ENCODE peak calls at places on chromosomes 12 and 14, in seven cellular contexts. Q is activated naive CD4-positive, alpha-beta T cell; T is MCF 10A; F is stimulated activated CD4-positive, alpha-beta T cell treated with anti-CD3 and anti-CD28 coated beads, Interleukin-4, amount 100 ng/mL, for 48 hours; O is ureter; J is GM20000; G is EL. I is an unnamed sample.

GRCh38 chr12:67002711-67003110 is 266.4 kb upstream of the CAND1 start:
- DNase-seq in T (peak), F (no peak), J (no peak), Q (no peak), O (no peak), G (no peak), I (no peak)

GRCh38 chr14:100153560-100153959 is 5.9 kb downstream of the DEGS2 start:
- DNase-seq in O (no peak), Q (no peak), T (no peak), G (no peak), F (no peak), J (no peak), I (no peak)

GRCh38 chr12:80846930-80847329 is 90.8 kb downstream of the LIN7A start:
- DNase-seq in O (no peak), F (no peak), J (no peak), Q (no peak), G (no peak), T (no peak), I (no peak)

GRCh38 chr14:102622262-102622885 is 29.9 kb downstream of the RCOR1 start:
- DNase-seq in Q (no peak), F (no peak), G (no peak), T (no peak), O (no peak), J (no peak), I (peak)

GRCh38 chr12:1629338-1630080 is 478 bp downstream of the WNT5B start:
- DNase-seq in O (peak), Q (no peak), G (no peak), T (no peak), J (peak), F (no peak), I (no peak)

GRCh38 chr12:90940872-90941499 is 14.0 kb downstream of the CCER1 start:
- DNase-seq in J (no peak), G (peak), O (no peak), T (peak), Q (no peak), F (no peak), I (peak)

GRCh38 chr12:50257226-50258166 is 25.8 kb downstream of the LIMA1 start:
- DNase-seq in Q (no peak), G (peak), J (no peak), F (no peak), T (peak), O (no peak), I (peak)

GRCh38 chr12:104275689-104276088 is 27.9 kb upstream of the EID3 start:
- DNase-seq in O (no peak), F (no peak), J (no peak), Q (no peak), T (no peak), G (no peak), I (no peak)

GRCh38 chr12:42760550-42760949 is 171.0 kb upstream of the PRICKLE1 start:
- DNase-seq in J (no peak), F (no peak), G (no peak), T (no peak), O (no peak), Q (no peak), I (no peak)

GRCh38 chr12:52631676-52632459 is 13.5 kb upstream of the KRT73 start:
- DNase-seq in T (no peak), O (peak), Q (no peak), J (no peak), F (no peak), G (no peak), I (no peak)

GRCh38 chr14:65074449-65075155 is 27.7 kb downstream of the MAX start:
- DNase-seq in F (no peak), Q (no peak), T (no peak), O (no peak), J (no peak), G (no peak), I (peak)

GRCh38 chr12:16012086-16012485 is 101.0 kb downstream of the DERA start:
- DNase-seq in F (no peak), Q (no peak), O (no peak), G (no peak), T (no peak), J (no peak), I (no peak)

GRCh38 chr12:50110762-50111416 is 1.1 kb upstream of the COX14 start:
- DNase-seq in T (peak), O (peak), G (peak), F (no peak), Q (no peak), J (peak), I (peak)

GRCh38 chr12:109759076-109759420 is 45.4 kb downstream of the FAM222A start:
- DNase-seq in T (no peak), F (no peak), G (no peak), J (no peak), Q (no peak), O (no peak), I (no peak)

GRCh38 chr12:110270125-110270962 is 10.7 kb upstream of the ATP2A2 start:
- DNase-seq in J (no peak), F (no peak), G (peak), Q (no peak), O (peak), T (peak), I (peak)

GRCh38 chr14:103869406-103870143 is 22.2 kb upstream of the PPP1R13B start:
- DNase-seq in O (peak), F (no peak), Q (no peak), T (no peak), G (no peak), J (no peak), I (no peak)

GRCh38 chr14:29682789-29683188 is 244.9 kb downstream of the PRKD1 start:
- DNase-seq in T (no peak), J (no peak), Q (no peak), O (no peak), F (no peak), G (no peak), I (no peak)

GRCh38 chr12:6063379-6063735 is 61.1 kb downstream of the VWF start:
- DNase-seq in T (no peak), G (no peak), F (no peak), J (no peak), Q (no peak), O (no peak), I (no peak)

GRCh38 chr14:32784408-32784807 is 154.3 kb upstream of the NPAS3 start:
- DNase-seq in J (no peak), F (no peak), T (no peak), O (no peak), G (no peak), Q (no peak), I (no peak)

GRCh38 chr12:96803969-96804368 is 103.1 kb upstream of the NEDD1 start:
- DNase-seq in Q (no peak), J (no peak), G (no peak), F (no peak), O (no peak), T (no peak), I (no peak)

GRCh38 chr14:100486025-100486828 is 101.0 kb downstream of the BEGAIN start:
- DNase-seq in T (peak), J (peak), F (peak), Q (no peak), O (no peak), G (peak), I (peak)

GRCh38 chr12:47231456-47231855 is 151.7 kb upstream of the AMIGO2 start:
- DNase-seq in F (no peak), T (no peak), G (no peak), J (no peak), Q (no peak), O (no peak), I (no peak)

GRCh38 chr12:116135209-116135930 is 142.1 kb downstream of the MED13L start:
- DNase-seq in J (no peak), G (peak), T (peak), O (no peak), F (no peak), Q (no peak), I (peak)

GRCh38 chr12:110403975-110404675 is 617 bp upstream of the ANAPC7 start:
- DNase-seq in G (peak), Q (peak), T (peak), J (peak), F (peak), O (peak), I (peak)

GRCh38 chr12:22116376-22116775 is 70.4 kb downstream of the CMAS start:
- DNase-seq in J (no peak), O (no peak), F (no peak), Q (no peak), G (no peak), T (no peak), I (no peak)

GRCh38 chr14:62162998-62163589 is 400.9 kb downstream of the SNAPC1 start:
- DNase-seq in F (no peak), J (peak), O (no peak), G (peak), T (peak), Q (no peak), I (peak)

GRCh38 chr12:20368653-20369163 is 371 bp downstream of the PDE3A start:
- DNase-seq in O (no peak), F (no peak), Q (no peak), J (peak), T (no peak), G (peak), I (peak)

GRCh38 chr12:124498870-124499753 is 68.3 kb downstream of the NCOR2 start:
- DNase-seq in J (no peak), F (no peak), O (no peak), Q (no peak), G (peak), T (no peak), I (no peak)

GRCh38 chr12:57800965-57801364 is 17.6 kb downstream of the AVIL start:
- DNase-seq in O (no peak), Q (no peak), J (no peak), G (no peak), T (no peak), F (no peak), I (no peak)

GRCh38 chr12:131094831-131095805 is 141.4 kb downstream of the ADGRD1 start:
- DNase-seq in J (no peak), G (no peak), F (no peak), O (no peak), T (no peak), Q (no peak), I (no peak)

GRCh38 chr14:106564058-106564643 is 1037.8 kb downstream of the TMEM121 start:
- DNase-seq in F (peak), G (no peak), O (no peak), J (peak), Q (peak), T (peak), I (no peak)

GRCh38 chr14:71856199-71856919 is 75.9 kb upstream of the RGS6 start:
- DNase-seq in O (no peak), G (no peak), T (peak), Q (no peak), J (no peak), F (no peak), I (no peak)

GRCh38 chr14:53183611-53184010 is 30.5 kb upstream of the DDHD1 start:
- DNase-seq in Q (no peak), T (no peak), F (no peak), G (peak), J (no peak), O (no peak), I (no peak)

I was measured in dermis blood vessel endothelial cell.